ENCODE peak calls at places on chromosomes 11 and 22, in seven cellular contexts. One of them, this sample, is unnamed.

GRCh38 chr11:113994077-113994954 is 19.4 kb downstream of the HTR3A start:
- DNase-seq in fibroblast of villous mesenchyme: no peak
- DNase-seq in left ventricle myocardium inferior: no peak
- DNase-seq in activated naive CD4-positive, alpha-beta T cell treated with anti-CD3 and anti-CD28 coated beads, Interleukin-2, amount 50 U/mL, for 72 hours: no peak
- DNase-seq in amniotic stem cell: no peak
- DNase-seq in NCI-H1105 treated with DMSO at 0.1 percent for 48 hours: peak
- DNase-seq in activated CD4-positive, alpha-beta T cell treated with anti-CD3 and anti-CD28 coated beads, Interleukin-2, amount 50 U/mL, for 24 hours: peak
- DNase-seq in this sample: no peak

GRCh38 chr11:132718711-132719641 is 813.3 kb downstream of the OPCML start:
- DNase-seq in fibroblast of villous mesenchyme: no peak
- DNase-seq in left ventricle myocardium inferior: no peak
- DNase-seq in activated naive CD4-positive, alpha-beta T cell treated with anti-CD3 and anti-CD28 coated beads, Interleukin-2, amount 50 U/mL, for 72 hours: peak
- DNase-seq in amniotic stem cell: no peak
- DNase-seq in NCI-H1105 treated with DMSO at 0.1 percent for 48 hours: no peak
- DNase-seq in activated CD4-positive, alpha-beta T cell treated with anti-CD3 and anti-CD28 coated beads, Interleukin-2, amount 50 U/mL, for 24 hours: peak
- DNase-seq in this sample: no peak

GRCh38 chr11:115008774-115009173 is 330.4 kb downstream of the NXPE2 start:
- DNase-seq in fibroblast of villous mesenchyme: no peak
- DNase-seq in left ventricle myocardium inferior: no peak
- DNase-seq in activated naive CD4-positive, alpha-beta T cell treated with anti-CD3 and anti-CD28 coated beads, Interleukin-2, amount 50 U/mL, for 72 hours: no peak
- DNase-seq in amniotic stem cell: no peak
- DNase-seq in NCI-H1105 treated with DMSO at 0.1 percent for 48 hours: no peak
- DNase-seq in activated CD4-positive, alpha-beta T cell treated with anti-CD3 and anti-CD28 coated beads, Interleukin-2, amount 50 U/mL, for 24 hours: no peak
- DNase-seq in this sample: no peak

GRCh38 chr11:25927391-25927790 is 404.5 kb upstream of the ANO3 start:
- DNase-seq in fibroblast of villous mesenchyme: no peak
- DNase-seq in left ventricle myocardium inferior: no peak
- DNase-seq in activated naive CD4-positive, alpha-beta T cell treated with anti-CD3 and anti-CD28 coated beads, Interleukin-2, amount 50 U/mL, for 72 hours: no peak
- DNase-seq in amniotic stem cell: no peak
- DNase-seq in NCI-H1105 treated with DMSO at 0.1 percent for 48 hours: no peak
- DNase-seq in activated CD4-positive, alpha-beta T cell treated with anti-CD3 and anti-CD28 coated beads, Interleukin-2, amount 50 U/mL, for 24 hours: no peak
- DNase-seq in this sample: no peak

GRCh38 chr11:31397239-31397834 is 27.7 kb downstream of the DNAJC24 start:
- DNase-seq in fibroblast of villous mesenchyme: peak
- DNase-seq in left ventricle myocardium inferior: no peak
- DNase-seq in activated naive CD4-positive, alpha-beta T cell treated with anti-CD3 and anti-CD28 coated beads, Interleukin-2, amount 50 U/mL, for 72 hours: no peak
- DNase-seq in amniotic stem cell: peak
- DNase-seq in NCI-H1105 treated with DMSO at 0.1 percent for 48 hours: peak
- DNase-seq in activated CD4-positive, alpha-beta T cell treated with anti-CD3 and anti-CD28 coated beads, Interleukin-2, amount 50 U/mL, for 24 hours: no peak
- DNase-seq in this sample: no peak

GRCh38 chr11:129998107-129998506 is 4.5 kb downstream of the PRDM10 start:
- DNase-seq in fibroblast of villous mesenchyme: no peak
- DNase-seq in left ventricle myocardium inferior: no peak
- DNase-seq in activated naive CD4-positive, alpha-beta T cell treated with anti-CD3 and anti-CD28 coated beads, Interleukin-2, amount 50 U/mL, for 72 hours: no peak
- DNase-seq in amniotic stem cell: no peak
- DNase-seq in NCI-H1105 treated with DMSO at 0.1 percent for 48 hours: no peak
- DNase-seq in activated CD4-positive, alpha-beta T cell treated with anti-CD3 and anti-CD28 coated beads, Interleukin-2, amount 50 U/mL, for 24 hours: no peak
- DNase-seq in this sample: no peak

GRCh38 chr22:19872779-19873137 is 18.1 kb upstream of the GNB1L start:
- DNase-seq in fibroblast of villous mesenchyme: no peak
- DNase-seq in left ventricle myocardium inferior: no peak
- DNase-seq in activated naive CD4-positive, alpha-beta T cell treated with anti-CD3 and anti-CD28 coated beads, Interleukin-2, amount 50 U/mL, for 72 hours: peak
- DNase-seq in amniotic stem cell: no peak
- DNase-seq in NCI-H1105 treated with DMSO at 0.1 percent for 48 hours: peak
- DNase-seq in activated CD4-positive, alpha-beta T cell treated with anti-CD3 and anti-CD28 coated beads, Interleukin-2, amount 50 U/mL, for 24 hours: no peak
- DNase-seq in this sample: no peak

GRCh38 chr11:134358165-134358852 is 26.5 kb downstream of the GLB1L2 start:
- DNase-seq in fibroblast of villous mesenchyme: no peak
- DNase-seq in left ventricle myocardium inferior: no peak
- DNase-seq in activated naive CD4-positive, alpha-beta T cell treated with anti-CD3 and anti-CD28 coated beads, Interleukin-2, amount 50 U/mL, for 72 hours: peak
- DNase-seq in amniotic stem cell: no peak
- DNase-seq in NCI-H1105 treated with DMSO at 0.1 percent for 48 hours: no peak
- DNase-seq in activated CD4-positive, alpha-beta T cell treated with anti-CD3 and anti-CD28 coated beads, Interleukin-2, amount 50 U/mL, for 24 hours: no peak
- DNase-seq in this sample: no peak

GRCh38 chr11:8839957-8840945 is 70.7 kb upstream of the AKIP1 start:
- DNase-seq in fibroblast of villous mesenchyme: peak
- DNase-seq in left ventricle myocardium inferior: peak
- DNase-seq in activated naive CD4-positive, alpha-beta T cell treated with anti-CD3 and anti-CD28 coated beads, Interleukin-2, amount 50 U/mL, for 72 hours: no peak
- DNase-seq in amniotic stem cell: no peak
- DNase-seq in NCI-H1105 treated with DMSO at 0.1 percent for 48 hours: no peak
- DNase-seq in activated CD4-positive, alpha-beta T cell treated with anti-CD3 and anti-CD28 coated beads, Interleukin-2, amount 50 U/mL, for 24 hours: no peak
- DNase-seq in this sample: peak

GRCh38 chr11:3849297-3849874 is 6.1 kb upstream of the STIM1 start:
- DNase-seq in fibroblast of villous mesenchyme: peak
- DNase-seq in left ventricle myocardium inferior: no peak
- DNase-seq in activated naive CD4-positive, alpha-beta T cell treated with anti-CD3 and anti-CD28 coated beads, Interleukin-2, amount 50 U/mL, for 72 hours: no peak
- DNase-seq in amniotic stem cell: no peak
- DNase-seq in NCI-H1105 treated with DMSO at 0.1 percent for 48 hours: peak
- DNase-seq in activated CD4-positive, alpha-beta T cell treated with anti-CD3 and anti-CD28 coated beads, Interleukin-2, amount 50 U/mL, for 24 hours: no peak
- DNase-seq in this sample: no peak

GRCh38 chr22:44205713-44206645 is 25.3 kb downstream of the PARVG start:
- DNase-seq in fibroblast of villous mesenchyme: no peak
- DNase-seq in left ventricle myocardium inferior: no peak
- DNase-seq in activated naive CD4-positive, alpha-beta T cell treated with anti-CD3 and anti-CD28 coated beads, Interleukin-2, amount 50 U/mL, for 72 hours: peak
- DNase-seq in amniotic stem cell: no peak
- DNase-seq in NCI-H1105 treated with DMSO at 0.1 percent for 48 hours: no peak
- DNase-seq in activated CD4-positive, alpha-beta T cell treated with anti-CD3 and anti-CD28 coated beads, Interleukin-2, amount 50 U/mL, for 24 hours: no peak
- DNase-seq in this sample: no peak

GRCh38 chr11:130523166-130523565 is 74.7 kb downstream of the ADAMTS15 start:
- DNase-seq in fibroblast of villous mesenchyme: no peak
- DNase-seq in left ventricle myocardium inferior: no peak
- DNase-seq in activated naive CD4-positive, alpha-beta T cell treated with anti-CD3 and anti-CD28 coated beads, Interleukin-2, amount 50 U/mL, for 72 hours: no peak
- DNase-seq in amniotic stem cell: no peak
- DNase-seq in NCI-H1105 treated with DMSO at 0.1 percent for 48 hours: no peak
- DNase-seq in activated CD4-positive, alpha-beta T cell treated with anti-CD3 and anti-CD28 coated beads, Interleukin-2, amount 50 U/mL, for 24 hours: no peak
- DNase-seq in this sample: no peak

GRCh38 chr22:20788627-20789344 is 14.9 kb downstream of the SERPIND1 start:
- DNase-seq in fibroblast of villous mesenchyme: no peak
- DNase-seq in left ventricle myocardium inferior: no peak
- DNase-seq in activated naive CD4-positive, alpha-beta T cell treated with anti-CD3 and anti-CD28 coated beads, Interleukin-2, amount 50 U/mL, for 72 hours: no peak
- DNase-seq in amniotic stem cell: no peak
- DNase-seq in NCI-H1105 treated with DMSO at 0.1 percent for 48 hours: no peak
- DNase-seq in activated CD4-positive, alpha-beta T cell treated with anti-CD3 and anti-CD28 coated beads, Interleukin-2, amount 50 U/mL, for 24 hours: no peak
- DNase-seq in this sample: no peak

GRCh38 chr11:118530683-118531596 is at the start of gene TMEM25:
- DNase-seq in fibroblast of villous mesenchyme: peak
- DNase-seq in left ventricle myocardium inferior: peak
- DNase-seq in activated naive CD4-positive, alpha-beta T cell treated with anti-CD3 and anti-CD28 coated beads, Interleukin-2, amount 50 U/mL, for 72 hours: peak
- DNase-seq in amniotic stem cell: no peak
- DNase-seq in NCI-H1105 treated with DMSO at 0.1 percent for 48 hours: peak
- DNase-seq in activated CD4-positive, alpha-beta T cell treated with anti-CD3 and anti-CD28 coated beads, Interleukin-2, amount 50 U/mL, for 24 hours: peak
- DNase-seq in this sample: peak

GRCh38 chr11:47607380-47607779 is 13.2 kb upstream of the C1QTNF4 start:
- DNase-seq in fibroblast of villous mesenchyme: peak
- DNase-seq in left ventricle myocardium inferior: no peak
- DNase-seq in activated naive CD4-positive, alpha-beta T cell treated with anti-CD3 and anti-CD28 coated beads, Interleukin-2, amount 50 U/mL, for 72 hours: no peak
- DNase-seq in amniotic stem cell: peak
- DNase-seq in NCI-H1105 treated with DMSO at 0.1 percent for 48 hours: no peak
- DNase-seq in activated CD4-positive, alpha-beta T cell treated with anti-CD3 and anti-CD28 coated beads, Interleukin-2, amount 50 U/mL, for 24 hours: no peak
- DNase-seq in this sample: peak

GRCh38 chr11:102837151-102837550 is 6.3 kb downstream of the MMP3 start:
- DNase-seq in fibroblast of villous mesenchyme: no peak
- DNase-seq in left ventricle myocardium inferior: no peak
- DNase-seq in activated naive CD4-positive, alpha-beta T cell treated with anti-CD3 and anti-CD28 coated beads, Interleukin-2, amount 50 U/mL, for 72 hours: no peak
- DNase-seq in amniotic stem cell: no peak
- DNase-seq in NCI-H1105 treated with DMSO at 0.1 percent for 48 hours: no peak
- DNase-seq in activated CD4-positive, alpha-beta T cell treated with anti-CD3 and anti-CD28 coated beads, Interleukin-2, amount 50 U/mL, for 24 hours: no peak
- DNase-seq in this sample: no peak

GRCh38 chr22:41340357-41340756 is 39.0 kb downstream of the ZC3H7B start:
- DNase-seq in fibroblast of villous mesenchyme: no peak
- DNase-seq in left ventricle myocardium inferior: no peak
- DNase-seq in activated naive CD4-positive, alpha-beta T cell treated with anti-CD3 and anti-CD28 coated beads, Interleukin-2, amount 50 U/mL, for 72 hours: no peak
- DNase-seq in amniotic stem cell: no peak
- DNase-seq in NCI-H1105 treated with DMSO at 0.1 percent for 48 hours: no peak
- DNase-seq in activated CD4-positive, alpha-beta T cell treated with anti-CD3 and anti-CD28 coated beads, Interleukin-2, amount 50 U/mL, for 24 hours: no peak
- DNase-seq in this sample: no peak

GRCh38 chr22:24146791-24147353 is 34.4 kb upstream of the SUSD2 start:
- DNase-seq in fibroblast of villous mesenchyme: peak
- DNase-seq in left ventricle myocardium inferior: peak
- DNase-seq in activated naive CD4-positive, alpha-beta T cell treated with anti-CD3 and anti-CD28 coated beads, Interleukin-2, amount 50 U/mL, for 72 hours: no peak
- DNase-seq in amniotic stem cell: peak
- DNase-seq in NCI-H1105 treated with DMSO at 0.1 percent for 48 hours: no peak
- DNase-seq in activated CD4-positive, alpha-beta T cell treated with anti-CD3 and anti-CD28 coated beads, Interleukin-2, amount 50 U/mL, for 24 hours: no peak
- DNase-seq in this sample: peak

GRCh38 chr11:114017723-114018122 is 41.8 kb upstream of the ZBTB16 start:
- DNase-seq in fibroblast of villous mesenchyme: no peak
- DNase-seq in left ventricle myocardium inferior: no peak
- DNase-seq in activated naive CD4-positive, alpha-beta T cell treated with anti-CD3 and anti-CD28 coated beads, Interleukin-2, amount 50 U/mL, for 72 hours: no peak
- DNase-seq in amniotic stem cell: no peak
- DNase-seq in NCI-H1105 treated with DMSO at 0.1 percent for 48 hours: no peak
- DNase-seq in activated CD4-positive, alpha-beta T cell treated with anti-CD3 and anti-CD28 coated beads, Interleukin-2, amount 50 U/mL, for 24 hours: no peak
- DNase-seq in this sample: no peak

GRCh38 chr11:68810164-68810563 is 31.6 kb downstream of the CPT1A start:
- DNase-seq in fibroblast of villous mesenchyme: no peak
- DNase-seq in left ventricle myocardium inferior: peak
- DNase-seq in activated naive CD4-positive, alpha-beta T cell treated with anti-CD3 and anti-CD28 coated beads, Interleukin-2, amount 50 U/mL, for 72 hours: no peak
- DNase-seq in amniotic stem cell: no peak
- DNase-seq in NCI-H1105 treated with DMSO at 0.1 percent for 48 hours: peak
- DNase-seq in activated CD4-positive, alpha-beta T cell treated with anti-CD3 and anti-CD28 coated beads, Interleukin-2, amount 50 U/mL, for 24 hours: no peak
- DNase-seq in this sample: peak

GRCh38 chr22:17774206-17774927 is at the start of gene BID:
- DNase-seq in fibroblast of villous mesenchyme: no peak
- DNase-seq in left ventricle myocardium inferior: peak
- DNase-seq in activated naive CD4-positive, alpha-beta T cell treated with anti-CD3 and anti-CD28 coated beads, Interleukin-2, amount 50 U/mL, for 72 hours: no peak
- DNase-seq in amniotic stem cell: no peak
- DNase-seq in NCI-H1105 treated with DMSO at 0.1 percent for 48 hours: peak
- DNase-seq in activated CD4-positive, alpha-beta T cell treated with anti-CD3 and anti-CD28 coated beads, Interleukin-2, amount 50 U/mL, for 24 hours: no peak
- DNase-seq in this sample: peak

GRCh38 chr22:42785706-42786499 is 65.2 kb upstream of the A4GALT start:
- DNase-seq in fibroblast of villous mesenchyme: no peak
- DNase-seq in left ventricle myocardium inferior: no peak
- DNase-seq in activated naive CD4-positive, alpha-beta T cell treated with anti-CD3 and anti-CD28 coated beads, Interleukin-2, amount 50 U/mL, for 72 hours: no peak
- DNase-seq in amniotic stem cell: no peak
- DNase-seq in NCI-H1105 treated with DMSO at 0.1 percent for 48 hours: no peak
- DNase-seq in activated CD4-positive, alpha-beta T cell treated with anti-CD3 and anti-CD28 coated beads, Interleukin-2, amount 50 U/mL, for 24 hours: no peak
- DNase-seq in this sample: no peak

GRCh38 chr11:61352038-61352437 is 9.6 kb downstream of the CYB561A3 start:
- DNase-seq in fibroblast of villous mesenchyme: no peak
- DNase-seq in left ventricle myocardium inferior: no peak
- DNase-seq in activated naive CD4-positive, alpha-beta T cell treated with anti-CD3 and anti-CD28 coated beads, Interleukin-2, amount 50 U/mL, for 72 hours: no peak
- DNase-seq in amniotic stem cell: no peak
- DNase-seq in NCI-H1105 treated with DMSO at 0.1 percent for 48 hours: no peak
- DNase-seq in activated CD4-positive, alpha-beta T cell treated with anti-CD3 and anti-CD28 coated beads, Interleukin-2, amount 50 U/mL, for 24 hours: no peak
- DNase-seq in this sample: no peak

GRCh38 chr11:114673661-114674060 is 4.7 kb upstream of the NXPE2 start:
- DNase-seq in fibroblast of villous mesenchyme: peak
- DNase-seq in left ventricle myocardium inferior: no peak
- DNase-seq in activated naive CD4-positive, alpha-beta T cell treated with anti-CD3 and anti-CD28 coated beads, Interleukin-2, amount 50 U/mL, for 72 hours: no peak
- DNase-seq in amniotic stem cell: no peak
- DNase-seq in NCI-H1105 treated with DMSO at 0.1 percent for 48 hours: no peak
- DNase-seq in activated CD4-positive, alpha-beta T cell treated with anti-CD3 and anti-CD28 coated beads, Interleukin-2, amount 50 U/mL, for 24 hours: no peak
- DNase-seq in this sample: no peak

GRCh38 chr22:20576445-20576816 is 69.0 kb downstream of the MED15 start:
- DNase-seq in fibroblast of villous mesenchyme: no peak
- DNase-seq in left ventricle myocardium inferior: peak
- DNase-seq in activated naive CD4-positive, alpha-beta T cell treated with anti-CD3 and anti-CD28 coated beads, Interleukin-2, amount 50 U/mL, for 72 hours: no peak
- DNase-seq in amniotic stem cell: no peak
- DNase-seq in NCI-H1105 treated with DMSO at 0.1 percent for 48 hours: no peak
- DNase-seq in activated CD4-positive, alpha-beta T cell treated with anti-CD3 and anti-CD28 coated beads, Interleukin-2, amount 50 U/mL, for 24 hours: no peak
- DNase-seq in this sample: no peak

GRCh38 chr11:76625787-76626186 is 44.8 kb downstream of the LRRC32 start:
- DNase-seq in fibroblast of villous mesenchyme: no peak
- DNase-seq in left ventricle myocardium inferior: no peak
- DNase-seq in activated naive CD4-positive, alpha-beta T cell treated with anti-CD3 and anti-CD28 coated beads, Interleukin-2, amount 50 U/mL, for 72 hours: no peak
- DNase-seq in amniotic stem cell: no peak
- DNase-seq in NCI-H1105 treated with DMSO at 0.1 percent for 48 hours: no peak
- DNase-seq in activated CD4-positive, alpha-beta T cell treated with anti-CD3 and anti-CD28 coated beads, Interleukin-2, amount 50 U/mL, for 24 hours: no peak
- DNase-seq in this sample: no peak

GRCh38 chr11:74702383-74703007 is 28.7 kb downstream of the CHRDL2 start:
- DNase-seq in fibroblast of villous mesenchyme: peak
- DNase-seq in left ventricle myocardium inferior: peak
- DNase-seq in activated naive CD4-positive, alpha-beta T cell treated with anti-CD3 and anti-CD28 coated beads, Interleukin-2, amount 50 U/mL, for 72 hours: no peak
- DNase-seq in amniotic stem cell: peak
- DNase-seq in NCI-H1105 treated with DMSO at 0.1 percent for 48 hours: peak
- DNase-seq in activated CD4-positive, alpha-beta T cell treated with anti-CD3 and anti-CD28 coated beads, Interleukin-2, amount 50 U/mL, for 24 hours: peak
- DNase-seq in this sample: peak

GRCh38 chr22:36463783-36464184 is 17.7 kb downstream of the TXN2 start:
- DNase-seq in fibroblast of villous mesenchyme: no peak
- DNase-seq in left ventricle myocardium inferior: peak
- DNase-seq in activated naive CD4-positive, alpha-beta T cell treated with anti-CD3 and anti-CD28 coated beads, Interleukin-2, amount 50 U/mL, for 72 hours: no peak
- DNase-seq in amniotic stem cell: no peak
- DNase-seq in NCI-H1105 treated with DMSO at 0.1 percent for 48 hours: no peak
- DNase-seq in activated CD4-positive, alpha-beta T cell treated with anti-CD3 and anti-CD28 coated beads, Interleukin-2, amount 50 U/mL, for 24 hours: no peak
- DNase-seq in this sample: peak

GRCh38 chr11:86952933-86953637 is 2.1 kb downstream of the FZD4 start:
- DNase-seq in fibroblast of villous mesenchyme: peak
- DNase-seq in left ventricle myocardium inferior: no peak
- DNase-seq in activated naive CD4-positive, alpha-beta T cell treated with anti-CD3 and anti-CD28 coated beads, Interleukin-2, amount 50 U/mL, for 72 hours: no peak
- DNase-seq in amniotic stem cell: no peak
- DNase-seq in NCI-H1105 treated with DMSO at 0.1 percent for 48 hours: no peak
- DNase-seq in activated CD4-positive, alpha-beta T cell treated with anti-CD3 and anti-CD28 coated beads, Interleukin-2, amount 50 U/mL, for 24 hours: no peak
- DNase-seq in this sample: no peak

GRCh38 chr11:105621985-105622384 is 12.1 kb downstream of the GRIA4 start:
- DNase-seq in fibroblast of villous mesenchyme: no peak
- DNase-seq in left ventricle myocardium inferior: no peak
- DNase-seq in activated naive CD4-positive, alpha-beta T cell treated with anti-CD3 and anti-CD28 coated beads, Interleukin-2, amount 50 U/mL, for 72 hours: no peak
- DNase-seq in amniotic stem cell: no peak
- DNase-seq in NCI-H1105 treated with DMSO at 0.1 percent for 48 hours: no peak
- DNase-seq in activated CD4-positive, alpha-beta T cell treated with anti-CD3 and anti-CD28 coated beads, Interleukin-2, amount 50 U/mL, for 24 hours: no peak
- DNase-seq in this sample: no peak

GRCh38 chr11:70528046-70528793 is 129.9 kb downstream of the CTTN start:
- DNase-seq in fibroblast of villous mesenchyme: no peak
- DNase-seq in left ventricle myocardium inferior: no peak
- DNase-seq in activated naive CD4-positive, alpha-beta T cell treated with anti-CD3 and anti-CD28 coated beads, Interleukin-2, amount 50 U/mL, for 72 hours: no peak
- DNase-seq in amniotic stem cell: no peak
- DNase-seq in NCI-H1105 treated with DMSO at 0.1 percent for 48 hours: no peak
- DNase-seq in activated CD4-positive, alpha-beta T cell treated with anti-CD3 and anti-CD28 coated beads, Interleukin-2, amount 50 U/mL, for 24 hours: no peak
- DNase-seq in this sample: peak

GRCh38 chr11:2833051-2833937 is 52.3 kb downstream of the CDKN1C start:
- DNase-seq in fibroblast of villous mesenchyme: no peak
- DNase-seq in left ventricle myocardium inferior: peak
- DNase-seq in activated naive CD4-positive, alpha-beta T cell treated with anti-CD3 and anti-CD28 coated beads, Interleukin-2, amount 50 U/mL, for 72 hours: no peak
- DNase-seq in amniotic stem cell: no peak
- DNase-seq in NCI-H1105 treated with DMSO at 0.1 percent for 48 hours: no peak
- DNase-seq in activated CD4-positive, alpha-beta T cell treated with anti-CD3 and anti-CD28 coated beads, Interleukin-2, amount 50 U/mL, for 24 hours: no peak
- DNase-seq in this sample: peak

GRCh38 chr22:40965936-40966557 is 14.9 kb downstream of the RBX1 start:
- DNase-seq in fibroblast of villous mesenchyme: no peak
- DNase-seq in left ventricle myocardium inferior: no peak
- DNase-seq in activated naive CD4-positive, alpha-beta T cell treated with anti-CD3 and anti-CD28 coated beads, Interleukin-2, amount 50 U/mL, for 72 hours: no peak
- DNase-seq in amniotic stem cell: no peak
- DNase-seq in NCI-H1105 treated with DMSO at 0.1 percent for 48 hours: no peak
- DNase-seq in activated CD4-positive, alpha-beta T cell treated with anti-CD3 and anti-CD28 coated beads, Interleukin-2, amount 50 U/mL, for 24 hours: no peak
- DNase-seq in this sample: no peak

GRCh38 chr11:125327494-125328130 is 163.1 kb downstream of the PKNOX2 start:
- DNase-seq in fibroblast of villous mesenchyme: no peak
- DNase-seq in left ventricle myocardium inferior: no peak
- DNase-seq in activated naive CD4-positive, alpha-beta T cell treated with anti-CD3 and anti-CD28 coated beads, Interleukin-2, amount 50 U/mL, for 72 hours: no peak
- DNase-seq in amniotic stem cell: no peak
- DNase-seq in NCI-H1105 treated with DMSO at 0.1 percent for 48 hours: no peak
- DNase-seq in activated CD4-positive, alpha-beta T cell treated with anti-CD3 and anti-CD28 coated beads, Interleukin-2, amount 50 U/mL, for 24 hours: no peak
- DNase-seq in this sample: no peak

This sample was measured in Right ventricle myocardium superior.